ENCODE peak calls at places on chromosomes 7 and 10, in six cellular contexts. G is tibial nerve; P is stimulated activated CD4-positive, alpha-beta T cell treated with anti-CD3 and anti-CD28 coated beads, Interleukin-12 subunit alpha, Interleukin-12 subunit beta, amount 100 ng/mL, for 4 hours; N is kidney tubule cell; T is HFF-Myc; C is COR-L47. D is an unnamed sample.
A peak's percentile ranks its signal among the peaks of the same experiment; 100 is the strongest.

GRCh38 chr7:106111671-106112117 is 418 bp downstream of the SYPL1 start:
- DNase-seq in G (no peak), C (peak; percentile 54), N (no peak), P (peak; percentile 35), T (no peak), D (no peak)

GRCh38 chr7:154953006-154953684 is 49.8 kb downstream of the PAXIP1 start:
- DNase-seq in G (peak; percentile 45), C (no peak), T (peak; percentile 20), N (peak; percentile 46), P (peak; percentile 69), D (no peak)

GRCh38 chr7:111312966-111313365 is 222.0 kb downstream of the LRRN3 start:
- DNase-seq in C (no peak), N (peak; percentile 37), T (peak; percentile 1), P (no peak), G (no peak), D (no peak)

GRCh38 chr10:87634311-87634710 is 25.4 kb upstream of the PAPSS2 start:
- DNase-seq in T (no peak), C (no peak), N (peak; percentile 49), P (no peak), G (no peak), D (no peak)

GRCh38 chr7:66069732-66070131 is 5.9 kb upstream of the ASL start:
- DNase-seq in G (no peak), N (no peak), C (no peak), P (no peak), T (no peak), D (no peak)

GRCh38 chr7:115782716-115783460 is 247.7 kb downstream of the TFEC start:
- DNase-seq in G (no peak), N (no peak), C (peak; percentile 80), P (no peak), T (peak; percentile 80), D (peak; percentile 1)

GRCh38 chr10:15363031-15363430 is 8.1 kb downstream of the FAM171A1 start:
- DNase-seq in T (no peak), G (no peak), N (peak; percentile 66), C (no peak), P (no peak), D (no peak)

GRCh38 chr10:61464461-61465215 is 11.5 kb upstream of the TMEM26 start:
- DNase-seq in P (no peak), G (no peak), C (no peak), T (no peak), N (no peak), D (no peak)

GRCh38 chr10:131167036-131167860 is 144.3 kb downstream of the TCERG1L start:
- DNase-seq in N (no peak), T (no peak), C (no peak), G (no peak), P (no peak), D (no peak)

GRCh38 chr10:69068549-69068948 is 19.4 kb upstream of the SRGN start:
- DNase-seq in N (no peak), C (no peak), P (no peak), G (no peak), T (no peak), D (no peak)

GRCh38 chr10:124087672-124088634 is 5.4 kb downstream of the CHST15 start:
- DNase-seq in G (no peak), C (peak; percentile 45), P (no peak), N (peak; percentile 58), T (no peak), D (no peak)

GRCh38 chr7:81833401-81833800 is 63.6 kb upstream of the HGF start:
- DNase-seq in C (no peak), T (no peak), G (no peak), N (no peak), P (no peak), D (no peak)

GRCh38 chr10:106551501-106551900 is 613.0 kb downstream of the SORCS1 start:
- DNase-seq in P (no peak), C (no peak), N (no peak), T (peak; percentile 36), G (no peak), D (no peak)

GRCh38 chr10:50390302-50390701 is 139.0 kb upstream of the ASAH2 start:
- DNase-seq in P (no peak), T (no peak), N (no peak), C (no peak), G (no peak), D (no peak)

GRCh38 chr7:80499350-80499955 is 12.4 kb downstream of the GNAT3 start:
- DNase-seq in P (no peak), C (no peak), N (peak; percentile 96), T (peak; percentile 72), G (peak; percentile 16), D (no peak)

GRCh38 chr7:37074370-37074769 is 350.1 kb upstream of the AOAH start:
- DNase-seq in C (no peak), P (no peak), T (no peak), G (no peak), N (no peak), D (no peak)

GRCh38 chr7:46848944-46849343 is 733.0 kb downstream of the TNS3 start:
- DNase-seq in P (no peak), N (no peak), G (no peak), C (no peak), T (peak; percentile 52), D (no peak)

GRCh38 chr10:133180192-133180914 is 20.3 kb downstream of the KNDC1 start:
- DNase-seq in P (no peak), N (no peak), C (no peak), G (no peak), T (no peak), D (no peak)

GRCh38 chr10:20970044-20970443 is 72.9 kb upstream of the NEBL start:
- DNase-seq in P (no peak), C (no peak), T (no peak), N (peak; percentile 52), G (no peak), D (no peak)

GRCh38 chr7:79923953-79924352 is 210.7 kb upstream of the GNAI1 start:
- DNase-seq in N (no peak), P (no peak), T (no peak), G (no peak), C (no peak), D (no peak)

GRCh38 chr7:5691536-5692090 is 89.8 kb downstream of the RNF216 start:
- DNase-seq in G (no peak), N (no peak), C (no peak), P (no peak), T (no peak), D (no peak)

GRCh38 chr10:69914373-69915268 is 112.9 kb downstream of the COL13A1 start:
- DNase-seq in P (peak; percentile 46), N (peak; percentile 56), T (no peak), C (no peak), G (peak; percentile 70), D (peak; percentile 3)

GRCh38 chr10:86261933-86262665 is 104.5 kb downstream of the GRID1 start:
- DNase-seq in G (no peak), N (peak; percentile 52), P (no peak), T (no peak), C (peak; percentile 33), D (no peak)

GRCh38 chr7:70775570-70776156 is 356.3 kb upstream of the GALNT17 start:
- DNase-seq in G (no peak), C (no peak), N (peak; percentile 6), T (no peak), P (no peak), D (no peak)

GRCh38 chr10:13997650-13998049 is 333.1 kb downstream of the FRMD4A start:
- DNase-seq in P (no peak), N (no peak), G (no peak), T (no peak), C (no peak), D (no peak)

GRCh38 chr10:21057989-21058388 is 160.9 kb upstream of the NEBL start:
- DNase-seq in G (no peak), N (no peak), C (no peak), P (no peak), T (no peak), D (no peak)

GRCh38 chr7:142864980-142865747 is 10.3 kb downstream of the EPHB6 start:
- DNase-seq in T (no peak), G (no peak), P (no peak), N (no peak), C (no peak), D (no peak)

GRCh38 chr7:3289996-3290395 is 11.1 kb upstream of the SDK1 start:
- DNase-seq in G (no peak), T (peak; percentile 57), P (no peak), N (peak; percentile 86), C (no peak), D (no peak)

GRCh38 chr10:70843333-70843732 is 27.6 kb downstream of the SGPL1 start:
- DNase-seq in C (no peak), N (no peak), G (no peak), T (no peak), P (no peak), D (no peak)

GRCh38 chr10:78035025-78035424 is 1.4 kb downstream of the RPS24 start:
- DNase-seq in N (no peak), P (no peak), G (no peak), T (no peak), C (no peak), D (no peak)

GRCh38 chr7:148733496-148733895 is 34.8 kb downstream of the CUL1 start:
- DNase-seq in T (no peak), G (no peak), N (no peak), C (no peak), P (no peak), D (no peak)

GRCh38 chr10:100534726-100535125 is 1.0 kb upstream of the HIF1AN start:
- DNase-seq in P (no peak), C (no peak), T (no peak), G (no peak), N (no peak), D (peak; percentile 13)

GRCh38 chr7:84948632-84949031 is 238.2 kb downstream of the SEMA3D start:
- DNase-seq in P (no peak), T (peak; percentile 6), C (no peak), N (no peak), G (no peak), D (no peak)

GRCh38 chr10:17073720-17074547 is 55.7 kb downstream of the CUBN start:
- DNase-seq in N (no peak), C (no peak), T (no peak), P (no peak), G (no peak), D (no peak)

GRCh38 chr10:126013489-126014281 is 117.3 kb downstream of the FANK1 start:
- DNase-seq in P (no peak), N (peak; percentile 88), C (no peak), G (no peak), T (peak; percentile 70), D (no peak)

GRCh38 chr7:30694774-30695721 is 12.8 kb upstream of the CRHR2 start:
- DNase-seq in C (no peak), G (no peak), P (no peak), T (no peak), N (no peak), D (no peak)

D was measured in DMS 273 treated with DMSO at 0.1 percent for 48 hours.